ENCODE peak calls at places on chromosomes 1 and 21, in four cellular contexts. T is K562, V is HL-60, R is GM12878. U is an unnamed sample.

GRCh38 chr1:205237526-205238484 is 10.1 kb downstream of the TMCC2 start:
- DNase-seq in T (peak), V (peak), R (no peak), U (no peak)

GRCh38 chr1:2412773-2413494 is 570 bp upstream of the PEX10 start:
- DNase-seq in T (peak), V (peak), R (no peak), U (peak)

GRCh38 chr1:53600486-53600885 is 138.5 kb downstream of the GLIS1 start:
- DNase-seq in T (no peak), V (no peak), R (no peak), U (no peak)

GRCh38 chr1:207495816-207496792 is at the start of gene CR1:
- DNase-seq in T (peak), V (peak), R (no peak), U (peak)

GRCh38 chr1:239189998-239190512 is 196.3 kb upstream of the CHRM3 start:
- DNase-seq in T (no peak), V (no peak), R (no peak), U (no peak)

GRCh38 chr21:38649120-38649519 is 150.8 kb upstream of the ERG start:
- DNase-seq in T (peak), V (no peak), R (no peak), U (no peak)

GRCh38 chr1:27403065-27403726 is 10.8 kb downstream of the GPR3 start:
- DNase-seq in T (peak), V (peak), R (no peak), U (peak)

GRCh38 chr1:154386643-154387352 is 18.3 kb upstream of the IL6R start:
- DNase-seq in T (peak), V (peak), R (no peak), U (no peak)

GRCh38 chr1:246959944-246960693 is 28.4 kb upstream of the AHCTF1 start:
- DNase-seq in T (peak), V (peak), R (peak), U (no peak)

GRCh38 chr1:214187152-214187900 is 93.6 kb upstream of the SMYD2 start:
- DNase-seq in T (no peak), V (no peak), R (no peak), U (no peak)

GRCh38 chr1:155085504-155086181 is 7.0 kb downstream of the EFNA3 start:
- DNase-seq in T (peak), V (peak), R (no peak), U (no peak)

GRCh38 chr1:202010042-202011015 is at the start of gene ELF3:
- DNase-seq in T (no peak), V (no peak), R (peak), U (no peak)

GRCh38 chr1:184542291-184542690 is 155.5 kb downstream of the C1orf21 start:
- DNase-seq in T (no peak), V (no peak), R (no peak), U (no peak)

GRCh38 chr1:155014709-155015508 is 12.3 kb downstream of the ZBTB7B start:
- DNase-seq in T (no peak), V (no peak), R (no peak), U (no peak)

GRCh38 chr1:231575472-231575871 is 47.0 kb downstream of the TSNAX start:
- DNase-seq in T (peak), V (no peak), R (no peak), U (no peak)

GRCh38 chr1:10179751-10180150 is 30.6 kb upstream of the KIF1B start:
- DNase-seq in T (no peak), V (no peak), R (no peak), U (no peak)

GRCh38 chr1:186670279-186670964 is 9.8 kb downstream of the PTGS2 start:
- DNase-seq in T (no peak), V (no peak), R (no peak), U (no peak)

GRCh38 chr1:216485042-216485441 is 61.8 kb upstream of the USH2A start:
- DNase-seq in T (no peak), V (no peak), R (no peak), U (no peak)

GRCh38 chr1:228478912-228479665 is 8.1 kb upstream of the RNF187 start:
- DNase-seq in T (peak), V (peak), R (no peak), U (no peak)

GRCh38 chr21:44357064-44357837 is 3.8 kb downstream of the TRPM2 start:
- DNase-seq in T (no peak), V (no peak), R (no peak), U (no peak)

GRCh38 chr1:73778511-73778910 is 419.5 kb downstream of the LRRIQ3 start:
- DNase-seq in T (no peak), V (no peak), R (no peak), U (no peak)

GRCh38 chr1:77540501-77541161 is 141.8 kb downstream of the ZZZ3 start:
- DNase-seq in T (no peak), V (no peak), R (no peak), U (no peak)

GRCh38 chr21:44785620-44786344 is 15.8 kb downstream of the UBE2G2 start:
- DNase-seq in T (no peak), V (no peak), R (no peak), U (no peak)

GRCh38 chr21:39363607-39364555 is 15.0 kb upstream of the HMGN1 start:
- DNase-seq in T (peak), V (peak), R (no peak), U (no peak)

GRCh38 chr1:115832651-115833050 is 8.3 kb downstream of the NHLH2 start:
- DNase-seq in T (no peak), V (no peak), R (no peak), U (no peak)

GRCh38 chr1:90411155-90411554 is 305.9 kb downstream of the BARHL2 start:
- DNase-seq in T (no peak), V (no peak), R (no peak), U (no peak)

GRCh38 chr1:92599184-92599583 is 112.5 kb upstream of the GFI1 start:
- DNase-seq in T (peak), V (no peak), R (no peak), U (no peak)

GRCh38 chr1:158793604-158794003 is 12.6 kb upstream of the OR6N2 start:
- DNase-seq in T (peak), V (peak), R (no peak), U (no peak)

GRCh38 chr1:91831132-91831930 is 54.6 kb downstream of the TGFBR3 start:
- DNase-seq in T (no peak), V (no peak), R (no peak), U (no peak)

GRCh38 chr1:41513388-41513745 is 28.9 kb upstream of the EDN2 start:
- DNase-seq in T (peak), V (no peak), R (no peak), U (peak)

GRCh38 chr1:70143052-70143659 is 62.2 kb downstream of the LRRC40 start:
- DNase-seq in T (no peak), V (no peak), R (no peak), U (no peak)

GRCh38 chr1:3717715-3718601 is 34.3 kb upstream of the CCDC27 start:
- DNase-seq in T (peak), V (peak), R (no peak), U (peak)

GRCh38 chr1:150832597-150832996 is 24.5 kb upstream of the CTSK start:
- DNase-seq in T (no peak), V (no peak), R (no peak), U (no peak)

GRCh38 chr1:150826299-150826698 is 18.2 kb upstream of the CTSK start:
- DNase-seq in T (no peak), V (no peak), R (no peak), U (no peak)

DNA sequence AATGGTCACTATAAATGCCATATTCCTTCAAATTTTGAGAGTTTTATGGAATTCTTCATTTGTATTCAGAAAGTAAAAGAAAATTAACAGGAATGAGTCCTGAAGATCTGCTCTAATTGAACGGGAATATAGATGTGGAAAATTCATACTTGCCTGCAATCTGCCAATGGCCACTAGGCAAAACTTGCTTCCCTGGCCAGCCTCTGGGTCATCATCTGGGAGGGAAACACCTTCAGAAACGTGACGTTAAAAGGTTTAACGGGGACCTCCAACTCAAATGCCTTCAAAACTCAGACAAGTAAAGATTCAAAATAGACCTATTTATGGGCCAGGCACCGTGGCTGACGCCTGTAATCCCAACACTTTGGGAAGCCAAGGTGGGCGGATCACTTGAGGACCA is 21.7 kb upstream of the CTSK start:
- DNase-seq in T (no peak), V (no peak), R (no peak), U (no peak)
- TF ChIP-seq POLR2AphosphoS5 in T (no peak), V (no peak), R (no peak), U (no peak)

GRCh38 chr1:248791010-248791409 is 34.7 kb downstream of the SH3BP5L start:
- DNase-seq in T (no peak), V (no peak), R (no peak), U (no peak)

GRCh38 chr1:248792342-248792741 is 33.4 kb downstream of the SH3BP5L start:
- DNase-seq in T (no peak), V (peak), R (no peak), U (no peak)

GRCh38 chr1:248788327-248788726 is 32.8 kb upstream of the LYPD8 start:
- DNase-seq in T (no peak), V (no peak), R (no peak), U (no peak)

GRCh38 chr1:248790456-248790855 is 34.9 kb upstream of the LYPD8 start:
- DNase-seq in T (no peak), V (no peak), R (no peak), U (no peak)

DNA sequence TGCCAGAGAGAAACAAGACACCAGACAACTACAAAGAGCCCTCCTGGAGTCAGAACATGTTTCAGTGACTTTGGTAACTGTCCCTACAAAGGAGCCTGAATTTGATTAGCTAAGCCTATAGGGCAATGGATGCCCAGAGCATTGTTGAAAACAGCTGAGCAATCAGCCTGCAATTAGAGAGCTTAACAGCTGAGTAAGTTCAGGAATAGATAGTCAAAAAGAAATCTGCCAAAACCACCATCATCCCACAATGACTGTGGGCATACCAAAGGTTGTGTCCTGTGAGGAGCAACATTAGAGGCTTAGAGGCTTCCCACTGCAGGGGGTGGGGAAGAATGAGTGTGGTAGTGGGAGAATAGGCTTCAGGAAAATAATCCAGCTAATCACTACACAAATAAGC is 32.1 kb downstream of the SH3BP5L start:
- DNase-seq in T (no peak), V (no peak), R (peak), U (no peak)
- TF ChIP-seq SPI1 in T (no peak), V (no peak), R (no peak), U (no peak)

DNA sequence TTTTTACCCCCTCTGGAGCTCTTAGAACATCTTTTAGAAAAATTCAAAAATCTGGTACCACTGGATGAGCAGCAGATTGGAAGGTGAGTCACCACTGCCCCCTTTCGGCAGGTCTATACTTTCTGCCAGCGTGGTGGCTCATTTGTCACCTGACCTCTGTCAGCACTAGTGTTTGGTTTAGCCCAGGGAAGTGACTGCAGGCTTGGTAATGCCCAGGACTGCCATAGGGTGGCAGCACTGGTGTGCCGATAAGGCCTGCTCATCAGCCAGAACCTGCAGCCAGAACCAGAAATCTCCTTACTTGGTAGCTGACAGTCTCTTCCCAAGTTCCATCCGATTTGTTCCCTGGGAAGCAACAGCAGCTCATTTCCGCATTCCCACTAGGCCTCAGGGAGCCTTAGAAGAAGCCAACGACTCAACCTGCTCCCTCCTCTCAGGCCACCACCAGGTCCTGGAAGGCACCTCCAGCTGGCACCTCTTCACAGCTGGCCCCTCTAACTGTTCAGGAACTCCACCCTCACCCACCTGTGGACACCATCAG is 6.8 kb downstream of the SMIM12 start:
- DNase-seq in T (peak), V (peak), R (peak), U (peak)
- TF ChIP-seq POLR2AphosphoS5 in T (peak), V (peak), R (no peak), U (peak)

DNA sequence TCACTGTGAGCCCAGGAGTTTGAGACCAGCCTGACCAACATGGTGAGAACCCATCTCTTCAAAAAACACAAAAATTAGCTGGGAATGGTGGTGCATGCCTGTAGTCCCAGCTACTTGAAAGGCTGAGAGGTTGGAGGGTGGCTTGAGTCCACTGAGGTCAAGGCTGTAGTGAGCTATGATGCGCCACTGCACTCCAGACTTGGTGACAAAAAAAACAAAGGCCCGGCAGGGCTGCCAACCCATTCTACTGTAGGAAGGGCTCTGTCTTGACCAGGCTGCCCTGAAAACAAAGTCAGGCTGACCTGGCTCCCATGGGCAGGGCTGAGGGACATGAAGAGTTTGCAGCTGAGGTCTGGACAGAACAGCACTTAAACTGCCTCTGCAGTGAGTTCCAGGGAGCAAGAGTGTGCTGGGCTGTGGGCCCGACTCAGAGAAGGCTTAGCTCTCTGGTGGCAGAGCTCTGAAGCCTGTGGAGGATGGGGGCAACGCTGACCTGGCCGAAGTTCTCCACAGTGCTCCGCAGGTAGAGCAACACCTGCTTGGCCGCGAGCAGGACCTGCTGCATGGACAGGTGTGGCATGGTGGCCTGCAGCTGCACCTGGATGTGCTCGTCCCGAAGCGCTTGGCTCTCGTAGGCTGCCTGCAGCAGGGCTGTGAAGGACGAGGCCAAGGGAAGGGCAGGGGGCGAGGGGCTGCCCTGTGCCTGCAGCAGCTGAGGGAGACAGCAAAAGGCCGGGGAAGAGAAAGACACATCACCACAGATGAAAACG is 42.4 kb downstream of the URB1 start:
- DNase-seq in T (no peak), V (no peak), R (no peak), U (no peak)
- TF ChIP-seq SPI1 in T (no peak), V (no peak), R (no peak), U (no peak)

DNA sequence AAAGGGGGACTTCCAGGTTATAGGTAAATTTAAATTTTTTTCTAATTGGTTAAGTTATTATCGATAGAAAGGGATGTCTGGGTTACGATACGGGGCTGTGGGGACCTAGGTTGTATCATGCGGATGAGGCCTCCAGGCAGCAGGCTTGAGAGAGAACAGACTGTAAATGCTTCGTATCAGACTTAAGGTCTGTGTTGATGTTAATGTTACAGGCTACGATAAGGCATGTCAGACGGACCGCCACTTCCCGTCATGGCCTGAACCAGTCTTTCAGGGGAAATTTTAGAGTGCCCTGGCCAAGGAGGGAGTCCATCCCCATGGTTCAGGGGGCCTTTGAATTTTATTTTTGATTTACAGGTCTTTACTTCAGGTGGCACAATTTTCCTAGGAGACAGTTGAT is 16.7 kb downstream of the ABCG1 start:
- DNase-seq in T (peak), V (no peak), R (no peak), U (no peak)
- TF ChIP-seq POLR2AphosphoS5 in T (no peak), V (no peak), R (no peak), U (no peak)

GRCh38 chr1:17922833-17923232 is 167.7 kb downstream of the ACTL8 start:
- DNase-seq in T (peak), V (peak), R (no peak), U (peak)

GRCh38 chr1:17924578-17924977 is 169.4 kb downstream of the ACTL8 start:
- DNase-seq in T (no peak), V (no peak), R (no peak), U (no peak)

GRCh38 chr1:17920881-17921635 is 165.9 kb downstream of the ACTL8 start:
- DNase-seq in T (no peak), V (no peak), R (no peak), U (no peak)

GRCh38 chr1:17925838-17926237 is 170.7 kb downstream of the ACTL8 start:
- DNase-seq in T (no peak), V (no peak), R (no peak), U (no peak)

DNA sequence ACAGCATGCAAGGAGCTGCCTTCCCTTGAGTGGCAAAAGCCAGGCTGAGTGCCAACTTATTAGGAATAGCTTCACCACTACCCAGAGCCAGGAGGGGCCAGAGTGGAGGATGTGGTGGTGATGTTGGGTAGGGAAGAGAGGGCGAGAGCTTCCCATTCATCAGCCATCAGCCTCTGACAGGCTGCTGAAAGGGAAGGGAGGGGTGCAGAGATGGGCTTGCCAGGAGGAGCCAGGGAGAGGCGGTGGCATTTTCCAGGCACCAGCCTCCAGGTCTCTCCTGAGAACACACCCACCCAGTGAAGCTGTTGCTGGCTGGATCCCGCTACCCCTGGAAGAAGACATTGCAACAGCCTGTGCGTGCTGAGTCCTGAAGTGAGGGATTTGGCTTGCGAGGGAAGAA is 168.6 kb downstream of the ACTL8 start:
- DNase-seq in T (no peak), V (no peak), R (no peak), U (no peak)
- TF ChIP-seq SPI1 in T (no peak), V (no peak), R (no peak), U (no peak)

GRCh38 chr1:203860396-203860951 is 925 bp upstream of the SNRPE start:
- DNase-seq in T (no peak), V (no peak), R (no peak), U (no peak)
- TF ChIP-seq POLR2AphosphoS5 in T (no peak), V (no peak), R (no peak), U (no peak)